ENCODE peak calls at places on chromosomes 5 and 9, in eight cellular contexts. One of them, this sample, is unnamed.

GRCh38 chr5:73935719-73936118 is 309.7 kb downstream of the ARHGEF28 start:
- DNase-seq in astrocyte: no peak
- DNase-seq in ACHN: no peak
- DNase-seq in activated T-helper 1 cell treated with anti-CD3 and anti-CD28 coated beads, Interleukin-12 subunit alpha, Interleukin-12 subunit beta, Interleukin-2, Interleukin-4 antibody, amounts not matched to agents 30 ng/mL and 10 ng/mL and 1 ng/mL, durations not matched to agents 14 hours and 24 hours and 36 hours: no peak
- DNase-seq in ELF-1: no peak
- DNase-seq in GM23248: no peak
- DNase-seq in T follicular helper cell: no peak
- DNase-seq in ovary: no peak
- DNase-seq in this sample: no peak

GRCh38 chr5:50711280-50711679 is 44.8 kb downstream of the PARP8 start:
- DNase-seq in GM23248: no peak
- DNase-seq in ACHN: peak; percentile 76
- DNase-seq in ovary: no peak
- DNase-seq in astrocyte: no peak
- DNase-seq in T follicular helper cell: peak; percentile 38
- DNase-seq in activated T-helper 1 cell treated with anti-CD3 and anti-CD28 coated beads, Interleukin-12 subunit alpha, Interleukin-12 subunit beta, Interleukin-2, Interleukin-4 antibody, amounts not matched to agents 30 ng/mL and 10 ng/mL and 1 ng/mL, durations not matched to agents 14 hours and 24 hours and 36 hours: peak; percentile 66
- DNase-seq in ELF-1: no peak
- DNase-seq in this sample: peak; percentile 47

GRCh38 chr5:151005975-151006576 is 14.3 kb upstream of the GPX3 start:
- DNase-seq in ovary: peak; percentile 95
- DNase-seq in ACHN: no peak
- DNase-seq in ELF-1: no peak
- DNase-seq in activated T-helper 1 cell treated with anti-CD3 and anti-CD28 coated beads, Interleukin-12 subunit alpha, Interleukin-12 subunit beta, Interleukin-2, Interleukin-4 antibody, amounts not matched to agents 30 ng/mL and 10 ng/mL and 1 ng/mL, durations not matched to agents 14 hours and 24 hours and 36 hours: no peak
- DNase-seq in astrocyte: no peak
- DNase-seq in T follicular helper cell: no peak
- DNase-seq in GM23248: peak; percentile 33
- DNase-seq in this sample: peak; percentile 99

GRCh38 chr9:33858346-33858869 is 41.4 kb downstream of the UBE2R2 start:
- DNase-seq in ELF-1: no peak
- DNase-seq in ACHN: peak; percentile 15
- DNase-seq in ovary: no peak
- DNase-seq in GM23248: peak; percentile 45
- DNase-seq in activated T-helper 1 cell treated with anti-CD3 and anti-CD28 coated beads, Interleukin-12 subunit alpha, Interleukin-12 subunit beta, Interleukin-2, Interleukin-4 antibody, amounts not matched to agents 30 ng/mL and 10 ng/mL and 1 ng/mL, durations not matched to agents 14 hours and 24 hours and 36 hours: no peak
- DNase-seq in T follicular helper cell: no peak
- DNase-seq in astrocyte: peak; percentile 35
- DNase-seq in this sample: peak; percentile 20

GRCh38 chr9:137589441-137590122 is 730 bp downstream of the ZMYND19 start:
- DNase-seq in ovary: no peak
- DNase-seq in ELF-1: no peak
- DNase-seq in GM23248: peak; percentile 66
- DNase-seq in astrocyte: peak; percentile 3
- DNase-seq in activated T-helper 1 cell treated with anti-CD3 and anti-CD28 coated beads, Interleukin-12 subunit alpha, Interleukin-12 subunit beta, Interleukin-2, Interleukin-4 antibody, amounts not matched to agents 30 ng/mL and 10 ng/mL and 1 ng/mL, durations not matched to agents 14 hours and 24 hours and 36 hours: no peak
- DNase-seq in T follicular helper cell: no peak
- DNase-seq in ACHN: no peak
- DNase-seq in this sample: no peak

GRCh38 chr5:4229866-4230265 is 634.2 kb downstream of the IRX1 start:
- DNase-seq in GM23248: no peak
- DNase-seq in ACHN: no peak
- DNase-seq in ELF-1: no peak
- DNase-seq in ovary: no peak
- DNase-seq in activated T-helper 1 cell treated with anti-CD3 and anti-CD28 coated beads, Interleukin-12 subunit alpha, Interleukin-12 subunit beta, Interleukin-2, Interleukin-4 antibody, amounts not matched to agents 30 ng/mL and 10 ng/mL and 1 ng/mL, durations not matched to agents 14 hours and 24 hours and 36 hours: no peak
- DNase-seq in astrocyte: no peak
- DNase-seq in T follicular helper cell: no peak
- DNase-seq in this sample: no peak

GRCh38 chr5:89028579-89029272 is 145.7 kb upstream of the MEF2C start:
- DNase-seq in GM23248: peak; percentile 77
- DNase-seq in ovary: no peak
- DNase-seq in astrocyte: peak; percentile 68
- DNase-seq in ELF-1: no peak
- DNase-seq in ACHN: no peak
- DNase-seq in activated T-helper 1 cell treated with anti-CD3 and anti-CD28 coated beads, Interleukin-12 subunit alpha, Interleukin-12 subunit beta, Interleukin-2, Interleukin-4 antibody, amounts not matched to agents 30 ng/mL and 10 ng/mL and 1 ng/mL, durations not matched to agents 14 hours and 24 hours and 36 hours: no peak
- DNase-seq in T follicular helper cell: no peak
- DNase-seq in this sample: peak; percentile 75

GRCh38 chr9:68762570-68762969 is 57.5 kb downstream of the PIP5K1B start:
- DNase-seq in activated T-helper 1 cell treated with anti-CD3 and anti-CD28 coated beads, Interleukin-12 subunit alpha, Interleukin-12 subunit beta, Interleukin-2, Interleukin-4 antibody, amounts not matched to agents 30 ng/mL and 10 ng/mL and 1 ng/mL, durations not matched to agents 14 hours and 24 hours and 36 hours: no peak
- DNase-seq in ovary: no peak
- DNase-seq in ACHN: no peak
- DNase-seq in GM23248: no peak
- DNase-seq in ELF-1: no peak
- DNase-seq in T follicular helper cell: no peak
- DNase-seq in astrocyte: no peak
- DNase-seq in this sample: no peak

GRCh38 chr9:2337131-2337530 is 284.5 kb upstream of the VLDLR start:
- DNase-seq in T follicular helper cell: no peak
- DNase-seq in ACHN: no peak
- DNase-seq in ELF-1: no peak
- DNase-seq in astrocyte: no peak
- DNase-seq in activated T-helper 1 cell treated with anti-CD3 and anti-CD28 coated beads, Interleukin-12 subunit alpha, Interleukin-12 subunit beta, Interleukin-2, Interleukin-4 antibody, amounts not matched to agents 30 ng/mL and 10 ng/mL and 1 ng/mL, durations not matched to agents 14 hours and 24 hours and 36 hours: no peak
- DNase-seq in ovary: no peak
- DNase-seq in GM23248: no peak
- DNase-seq in this sample: no peak

GRCh38 chr9:110252509-110253139 is 3.7 kb downstream of the TXN start:
- DNase-seq in astrocyte: no peak
- DNase-seq in ACHN: no peak
- DNase-seq in T follicular helper cell: no peak
- DNase-seq in ovary: no peak
- DNase-seq in ELF-1: no peak
- DNase-seq in activated T-helper 1 cell treated with anti-CD3 and anti-CD28 coated beads, Interleukin-12 subunit alpha, Interleukin-12 subunit beta, Interleukin-2, Interleukin-4 antibody, amounts not matched to agents 30 ng/mL and 10 ng/mL and 1 ng/mL, durations not matched to agents 14 hours and 24 hours and 36 hours: no peak
- DNase-seq in GM23248: peak; percentile 44
- DNase-seq in this sample: no peak

GRCh38 chr9:100430286-100430940 is 3.5 kb downstream of the MSANTD3 start:
- DNase-seq in astrocyte: no peak
- DNase-seq in ovary: no peak
- DNase-seq in T follicular helper cell: no peak
- DNase-seq in ELF-1: no peak
- DNase-seq in ACHN: no peak
- DNase-seq in GM23248: peak; percentile 40
- DNase-seq in activated T-helper 1 cell treated with anti-CD3 and anti-CD28 coated beads, Interleukin-12 subunit alpha, Interleukin-12 subunit beta, Interleukin-2, Interleukin-4 antibody, amounts not matched to agents 30 ng/mL and 10 ng/mL and 1 ng/mL, durations not matched to agents 14 hours and 24 hours and 36 hours: no peak
- DNase-seq in this sample: no peak

GRCh38 chr9:6764570-6765334 is 7.0 kb downstream of the KDM4C start:
- DNase-seq in ELF-1: no peak
- DNase-seq in GM23248: peak; percentile 29
- DNase-seq in ovary: no peak
- DNase-seq in astrocyte: no peak
- DNase-seq in ACHN: no peak
- DNase-seq in T follicular helper cell: no peak
- DNase-seq in activated T-helper 1 cell treated with anti-CD3 and anti-CD28 coated beads, Interleukin-12 subunit alpha, Interleukin-12 subunit beta, Interleukin-2, Interleukin-4 antibody, amounts not matched to agents 30 ng/mL and 10 ng/mL and 1 ng/mL, durations not matched to agents 14 hours and 24 hours and 36 hours: no peak
- DNase-seq in this sample: peak; percentile 25

GRCh38 chr9:33375841-33376321 is 26.5 kb downstream of the AQP7 start:
- DNase-seq in GM23248: no peak
- DNase-seq in ACHN: no peak
- DNase-seq in activated T-helper 1 cell treated with anti-CD3 and anti-CD28 coated beads, Interleukin-12 subunit alpha, Interleukin-12 subunit beta, Interleukin-2, Interleukin-4 antibody, amounts not matched to agents 30 ng/mL and 10 ng/mL and 1 ng/mL, durations not matched to agents 14 hours and 24 hours and 36 hours: no peak
- DNase-seq in ovary: peak; percentile 60
- DNase-seq in astrocyte: no peak
- DNase-seq in T follicular helper cell: no peak
- DNase-seq in ELF-1: no peak
- DNase-seq in this sample: no peak

GRCh38 chr9:37370968-37371563 is 51.4 kb upstream of the GRHPR start:
- DNase-seq in activated T-helper 1 cell treated with anti-CD3 and anti-CD28 coated beads, Interleukin-12 subunit alpha, Interleukin-12 subunit beta, Interleukin-2, Interleukin-4 antibody, amounts not matched to agents 30 ng/mL and 10 ng/mL and 1 ng/mL, durations not matched to agents 14 hours and 24 hours and 36 hours: no peak
- DNase-seq in T follicular helper cell: no peak
- DNase-seq in GM23248: no peak
- DNase-seq in ovary: no peak
- DNase-seq in astrocyte: no peak
- DNase-seq in ELF-1: no peak
- DNase-seq in ACHN: no peak
- DNase-seq in this sample: no peak

GRCh38 chr5:11792621-11793020 is 111.6 kb downstream of the CTNND2 start:
- DNase-seq in ELF-1: no peak
- DNase-seq in GM23248: no peak
- DNase-seq in T follicular helper cell: no peak
- DNase-seq in ovary: no peak
- DNase-seq in activated T-helper 1 cell treated with anti-CD3 and anti-CD28 coated beads, Interleukin-12 subunit alpha, Interleukin-12 subunit beta, Interleukin-2, Interleukin-4 antibody, amounts not matched to agents 30 ng/mL and 10 ng/mL and 1 ng/mL, durations not matched to agents 14 hours and 24 hours and 36 hours: no peak
- DNase-seq in astrocyte: no peak
- DNase-seq in ACHN: no peak
- DNase-seq in this sample: no peak